ENCODE peak calls at places on chromosomes 7 and 10, in eight cellular contexts. L is fibroblast of the aortic adventitia; S is bronchial epithelial cell; E is midbrain; B is tibial artery; T is GM04503; F is NCI-H524; H is activated CD8-positive, alpha-beta memory T cell treated with anti-CD3 and anti-CD28 coated beads, Interleukin-2, amount 10 ng/mL, durations not matched to agents 7 days and 5 days. X is an unnamed sample.

GRCh38 chr7:38215115-38215514 is 37.1 kb downstream of the STARD3NL start:
- DNase-seq in L (peak), H (no peak), T (no peak), B (no peak), F (no peak), E (no peak), S (peak), X (no peak)

GRCh38 chr10:43265799-43266721 is 805 bp downstream of the RASGEF1A start:
- DNase-seq in L (no peak), E (no peak), F (peak), B (no peak), H (peak), T (no peak), S (no peak), X (peak)

GRCh38 chr10:13310518-13311176 is 10.8 kb upstream of the PHYH start:
- DNase-seq in B (no peak), T (no peak), E (no peak), L (no peak), H (no peak), S (no peak), F (no peak), X (no peak)

GRCh38 chr7:390761-391410 is 100.9 kb downstream of the FOXL3 start:
- DNase-seq in T (no peak), H (no peak), E (no peak), F (no peak), S (no peak), B (peak), L (no peak), X (no peak)

GRCh38 chr10:3691482-3691881 is 93.5 kb downstream of the KLF6 start:
- DNase-seq in F (no peak), E (no peak), B (no peak), H (no peak), S (no peak), L (no peak), T (no peak), X (no peak)

GRCh38 chr7:151212626-151213025 is 2.3 kb upstream of the H2BK1 start:
- DNase-seq in L (no peak), B (no peak), T (no peak), H (no peak), S (peak), F (no peak), E (no peak), X (no peak)

GRCh38 chr7:6395898-6396582 is 51.7 kb downstream of the DAGLB start:
- DNase-seq in H (no peak), F (no peak), T (no peak), L (no peak), E (peak), S (no peak), B (peak), X (no peak)

GRCh38 chr10:71293446-71294090 is 25.5 kb upstream of the SLC29A3 start:
- DNase-seq in F (peak), E (no peak), T (no peak), B (no peak), S (peak), L (no peak), H (no peak), X (peak)

GRCh38 chr10:78931333-78932083 is 137.3 kb upstream of the ZMIZ1 start:
- DNase-seq in E (no peak), F (peak), T (peak), S (no peak), B (peak), H (no peak), L (peak), X (peak)

GRCh38 chr7:12199363-12199762 is 11.7 kb upstream of the TMEM106B start:
- DNase-seq in B (no peak), F (no peak), T (no peak), E (no peak), L (peak), H (no peak), S (peak), X (no peak)

GRCh38 chr10:89275383-89275782 is 23.8 kb upstream of the LIPA start:
- DNase-seq in T (no peak), F (no peak), E (no peak), L (peak), H (no peak), B (no peak), S (peak), X (no peak)

GRCh38 chr7:94109556-94109955 is 105.4 kb upstream of the BET1 start:
- DNase-seq in H (no peak), S (no peak), T (no peak), F (no peak), E (no peak), L (no peak), B (no peak), X (no peak)

GRCh38 chr7:39465055-39465929 is 100.9 kb upstream of the YAE1 start:
- DNase-seq in B (no peak), S (peak), L (peak), T (peak), F (peak), H (peak), E (no peak), X (peak)

GRCh38 chr7:41996381-41997035 is 240.5 kb downstream of the GLI3 start:
- DNase-seq in H (no peak), S (peak), E (no peak), B (no peak), F (no peak), L (peak), T (peak), X (no peak)

GRCh38 chr10:82742478-82742877 is 867.5 kb downstream of the NRG3 start:
- DNase-seq in S (peak), B (no peak), H (no peak), T (peak), L (peak), F (no peak), E (no peak), X (no peak)

GRCh38 chr10:96693431-96693830 is 26.9 kb downstream of the PIK3AP1 start:
- DNase-seq in L (no peak), B (no peak), H (no peak), S (no peak), E (no peak), F (no peak), T (no peak), X (no peak)

GRCh38 chr7:115662120-115662519 is 368.4 kb downstream of the TFEC start:
- DNase-seq in L (no peak), T (no peak), H (no peak), E (no peak), F (no peak), S (peak), B (no peak), X (no peak)

GRCh38 chr7:115409682-115410426 is 488.0 kb downstream of the MDFIC start:
- DNase-seq in L (no peak), H (no peak), E (no peak), T (no peak), F (peak), B (no peak), S (no peak), X (no peak)

GRCh38 chr7:103651978-103652377 is 206.0 kb upstream of the SLC26A5 start:
- DNase-seq in T (no peak), E (no peak), S (no peak), L (no peak), F (peak), H (no peak), B (no peak), X (no peak)

GRCh38 chr7:137898839-137899681 is 52.3 kb upstream of the DGKI start:
- DNase-seq in E (peak), B (peak), L (peak), H (peak), F (peak), S (peak), T (no peak), X (peak)

GRCh38 chr7:94782777-94783176 is 124.6 kb upstream of the PPP1R9A start:
- DNase-seq in T (no peak), E (no peak), H (no peak), S (no peak), B (no peak), L (no peak), F (no peak), X (no peak)

GRCh38 chr10:125140151-125140550 is 20.2 kb downstream of the CTBP2 start:
- DNase-seq in T (no peak), F (no peak), H (no peak), S (no peak), L (no peak), E (no peak), B (no peak), X (no peak)

GRCh38 chr7:55657654-55658053 is 85.4 kb upstream of the VOPP1 start:
- DNase-seq in L (no peak), E (no peak), T (no peak), H (no peak), F (peak), B (no peak), S (no peak), X (no peak)

GRCh38 chr10:66784796-66785195 is 141.0 kb upstream of the LRRTM3 start:
- DNase-seq in L (no peak), B (no peak), E (no peak), T (no peak), F (no peak), S (no peak), H (no peak), X (no peak)

GRCh38 chr10:113610636-113611601 is 52.9 kb downstream of the NRAP start:
- DNase-seq in B (no peak), L (no peak), T (no peak), F (no peak), S (no peak), E (no peak), H (no peak), X (no peak)

GRCh38 chr7:66307591-66308215 is 102.6 kb downstream of the TPST1 start:
- DNase-seq in E (no peak), L (peak), T (no peak), H (no peak), B (no peak), S (peak), F (no peak), X (no peak)

GRCh38 chr10:71302874-71303568 is 16.0 kb upstream of the SLC29A3 start:
- DNase-seq in F (peak), L (peak), E (peak), H (no peak), S (peak), B (no peak), T (no peak), X (peak)

GRCh38 chr10:84308481-84309304 is 19.7 kb upstream of the CCSER2 start:
- DNase-seq in E (peak), L (peak), T (no peak), H (peak), S (peak), B (no peak), F (no peak), X (peak)

GRCh38 chr10:125370578-125370977 is 210.2 kb upstream of the CTBP2 start:
- DNase-seq in E (no peak), S (peak), T (no peak), L (no peak), F (no peak), H (no peak), B (no peak), X (no peak)

GRCh38 chr10:17046989-17047388 is 82.6 kb downstream of the CUBN start:
- DNase-seq in T (no peak), H (no peak), F (no peak), L (no peak), E (no peak), S (no peak), B (no peak), X (no peak)

GRCh38 chr7:138116156-138116555 is 39.9 kb downstream of the AKR1D1 start:
- DNase-seq in T (no peak), S (peak), B (no peak), E (no peak), F (no peak), H (no peak), L (peak), X (no peak)

GRCh38 chr10:127897177-127897576 is 4.4 kb upstream of the CLRN3 start:
- DNase-seq in S (no peak), F (no peak), L (no peak), H (no peak), T (no peak), B (no peak), E (no peak), X (no peak)

GRCh38 chr7:92740713-92741126 is 95.7 kb downstream of the CDK6 start:
- DNase-seq in H (no peak), B (no peak), F (no peak), L (peak), S (peak), E (no peak), T (peak), X (no peak)

GRCh38 chr10:58064714-58065528 is 202.8 kb downstream of the IPMK start:
- DNase-seq in T (no peak), L (peak), E (peak), F (peak), H (no peak), S (peak), B (no peak), X (peak)

GRCh38 chr7:98250789-98251188 is 1.2 kb downstream of the TECPR1 start:
- DNase-seq in L (no peak), F (no peak), E (no peak), B (no peak), T (no peak), S (no peak), H (peak), X (no peak)

GRCh38 chr7:7978860-7979259 is 10.3 kb downstream of the GLCCI1 start:
- DNase-seq in E (no peak), L (peak), F (no peak), H (no peak), B (no peak), T (no peak), S (no peak), X (no peak)

GRCh38 chr7:2804227-2804763 is 39.8 kb downstream of the GNA12 start:
- DNase-seq in L (no peak), T (no peak), S (no peak), F (no peak), H (peak), B (no peak), E (no peak), X (no peak)